ENCODE peak calls at places on chromosomes 7 and 10, in eight cellular contexts. S, B, R, G, K, F, D and P are unnamed samples. For H3K4me1 and H3K9me2, the result is how much of the 10 kb centered on the place peaks cover.

GRCh38 chr10:69624245-69624786 is 5.7 kb upstream of the FAM241B start:
- DNase-seq in S (no peak), B (no peak), R (no peak), G (no peak), K (no peak), F (peak), D (no peak), P (no peak)

GRCh38 chr7:85695041-85695990 is 508.5 kb upstream of the SEMA3D start:
- DNase-seq in S (peak), B (peak), R (no peak), G (no peak), K (no peak), F (no peak), D (no peak), P (peak)

GRCh38 chr7:1662767-1663166 is 7.3 kb upstream of the ELFN1 start:
- DNase-seq in S (no peak), B (no peak), R (no peak), G (peak), K (no peak), F (no peak), D (no peak), P (no peak)

GRCh38 chr10:4372601-4373000 is 453.4 kb upstream of the AKR1E2 start:
- DNase-seq in S (peak), B (peak), R (no peak), G (peak), K (no peak), F (no peak), D (no peak), P (no peak)

GRCh38 chr10:11533328-11533781 is 78.1 kb downstream of the USP6NL start:
- DNase-seq in S (peak), B (peak), R (peak), G (no peak), K (no peak), F (no peak), D (peak), P (no peak)

GRCh38 chr7:4889682-4890081 is 6.2 kb upstream of the RADIL start:
- DNase-seq in S (no peak), B (no peak), R (no peak), G (no peak), K (no peak), F (no peak), D (no peak), P (no peak)

GRCh38 chr7:3106353-3106752 is 62.7 kb upstream of the CARD11 start:
- DNase-seq in S (no peak), B (no peak), R (no peak), G (no peak), K (no peak), F (no peak), D (no peak), P (peak)

GRCh38 chr7:16891338-16891737 is 9.6 kb upstream of the AGR3 start:
- DNase-seq in S (peak), B (peak), R (peak), G (no peak), K (peak), F (peak), D (peak), P (peak)

GRCh38 chr7:47602272-47603004 is 20.5 kb upstream of the TNS3 start:
- DNase-seq in S (no peak), B (no peak), R (no peak), G (no peak), K (no peak), F (no peak), D (no peak), P (no peak)

GRCh38 chr7:45021604-45022296 is 21.7 kb downstream of the CCM2 start:
- DNase-seq in S (peak), B (no peak), R (no peak), G (no peak), K (no peak), F (no peak), D (no peak), P (no peak)

GRCh38 chr10:98422182-98422581 is 7.2 kb upstream of the PYROXD2 start:
- DNase-seq in S (no peak), B (no peak), R (no peak), G (no peak), K (no peak), F (no peak), D (no peak), P (no peak)

GRCh38 chr10:132414402-132415016 is 17.5 kb downstream of the PWWP2B start:
- DNase-seq in S (no peak), B (no peak), R (no peak), G (no peak), K (no peak), F (no peak), D (no peak), P (no peak)
- H3K4me1 ChIP-seq in S (under half), B (half or more), R (under half), G (under half), K (under half), F (under half), D (under half), P (under half)

GRCh38 chr10:114925675-114926204 is 12.3 kb upstream of the TRUB1 start:
- DNase-seq in S (peak), B (peak), R (no peak), G (no peak), K (no peak), F (no peak), D (no peak), P (peak)
- TF ChIP-seq EZH2phosphoT487 in S (no peak), B (no peak), R (no peak), G (no peak), K (no peak), F (no peak), D (no peak), P (no peak)

DNA sequence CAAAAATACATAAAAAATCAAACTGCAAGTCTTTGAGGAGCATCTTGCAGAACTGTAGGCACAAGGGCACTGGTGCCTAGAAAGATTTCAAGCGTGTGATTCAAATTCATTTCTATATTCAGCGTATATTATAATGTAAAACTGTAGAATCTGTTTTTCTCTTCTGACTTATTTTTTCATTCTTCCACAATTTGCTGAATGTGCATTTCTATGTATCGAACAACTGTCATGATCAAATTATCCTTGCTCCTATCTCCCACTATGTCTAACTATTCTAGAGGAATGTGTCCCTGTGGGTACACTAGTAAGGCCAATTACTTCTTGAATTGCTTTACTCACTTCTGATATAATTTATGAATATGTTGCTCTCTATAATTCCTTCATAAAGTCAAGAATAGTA is 283.0 kb upstream of the MAGI2 start:
- DNase-seq in S (no peak), B (no peak), R (no peak), G (no peak), K (no peak), F (no peak), D (no peak), P (no peak)
- H3K9me2 ChIP-seq in S (under half), B (under half), R (under half), G (under half), K (under half), F (under half), D (under half), P (under half)

DNA sequence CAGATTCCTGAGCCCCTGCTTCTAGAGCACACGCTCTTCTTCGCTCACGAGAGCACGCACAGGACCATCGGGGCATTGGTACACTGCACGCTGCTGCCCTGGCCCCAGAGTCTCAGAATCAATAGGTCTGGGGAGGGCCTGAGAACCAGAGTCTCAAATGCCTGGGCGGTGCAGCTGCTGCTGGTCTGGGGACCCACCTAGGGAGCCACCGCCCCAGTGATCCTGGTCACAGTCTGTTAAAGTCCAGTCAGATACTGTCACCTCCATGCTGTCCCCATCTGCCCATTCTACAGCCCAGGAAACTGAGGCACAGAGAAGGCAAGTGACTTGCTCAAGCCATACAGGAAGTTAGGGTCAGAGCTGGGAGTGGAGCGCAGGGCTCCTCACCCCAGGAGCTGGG is 38.0 kb downstream of the ZCCHC24 start:
- DNase-seq in S (no peak), B (no peak), R (no peak), G (no peak), K (no peak), F (no peak), D (no peak), P (no peak)
- H3K4me1 ChIP-seq in S (half or more), B (half or more), R (under half), G (half or more), K (under half), F (under half), D (under half), P (under half)

GRCh38 chr10:32028710-32029109 is 27.5 kb downstream of the KIF5B start:
- DNase-seq in S (no peak), B (no peak), R (no peak), G (no peak), K (no peak), F (no peak), D (no peak), P (no peak)

DNA sequence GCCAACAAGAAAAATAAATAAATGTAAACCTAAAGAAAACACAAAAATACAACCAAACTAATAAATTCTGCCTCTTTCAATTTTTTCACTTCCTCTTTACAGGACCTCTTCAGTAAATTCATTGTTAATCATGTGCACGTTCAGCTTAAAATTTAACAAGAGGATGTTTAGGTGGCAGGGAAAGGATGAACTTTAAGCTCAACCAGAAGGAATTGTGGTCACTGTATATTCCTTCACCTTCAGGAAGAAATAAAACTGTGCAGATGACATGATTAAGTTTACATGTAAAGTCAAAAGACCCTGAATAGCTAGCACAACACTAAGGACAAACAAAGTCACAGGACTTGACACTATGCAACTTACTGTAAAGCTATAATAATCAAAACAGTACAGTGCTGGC is 33.0 kb downstream of the KIF5B start:
- DNase-seq in S (no peak), B (no peak), R (no peak), G (no peak), K (no peak), F (no peak), D (no peak), P (no peak)
- TF ChIP-seq EZH2phosphoT487 in S (no peak), B (no peak), R (no peak), G (no peak), K (no peak), F (no peak), D (no peak), P (no peak)

GRCh38 chr10:67868132-67868531 is 16.3 kb upstream of the SIRT1 start:
- DNase-seq in S (no peak), B (no peak), R (no peak), G (no peak), K (no peak), F (no peak), D (no peak), P (no peak)
- H3K9me2 ChIP-seq in S (under half), B (under half), R (under half), G (under half), K (under half), F (under half), D (under half), P (under half)

GRCh38 chr7:54014765-54015164 is 527.4 kb upstream of the VSTM2A start:
- DNase-seq in S (no peak), B (no peak), R (no peak), G (no peak), K (no peak), F (no peak), D (no peak), P (no peak)
- H3K4me1 ChIP-seq in S (under half), B (under half), R (under half), G (under half), K (under half), F (under half), D (under half), P (under half)